ENCODE peak calls at places on chromosome 21, in nine cellular contexts. V is mesothelial cell of epicardium, Q is AG09319, P is fibroblast of pulmonary artery, F is GM06990, M is lower leg skin, T is IMR-90, C is psoas muscle, J is left ventricle myocardium inferior. U is an unnamed sample.

GRCh38 chr21:33578959-33579542 is 9.4 kb downstream of the DONSON start:
- DNase-seq in V (no peak), Q (peak), P (peak), F (no peak), M (no peak), T (peak), C (no peak), J (no peak), U (no peak)

GRCh38 chr21:37848721-37849490 is 67.4 kb downstream of the KCNJ6 start:
- DNase-seq in V (no peak), Q (no peak), P (peak), F (no peak), M (no peak), T (no peak), C (no peak), J (no peak), U (no peak)

GRCh38 chr21:10463156-10463555 is 58.2 kb upstream of the TPTE start:
- DNase-seq in V (no peak), Q (no peak), P (no peak), F (no peak), M (no peak), T (no peak), C (no peak), J (no peak), U (no peak)

GRCh38 chr21:32233055-32233546 is 45.7 kb downstream of the MIS18A start:
- DNase-seq in V (no peak), Q (no peak), P (no peak), F (no peak), M (no peak), T (peak), C (no peak), J (no peak), U (no peak)

GRCh38 chr21:27464643-27465042 is 497.8 kb upstream of the ADAMTS5 start:
- DNase-seq in V (no peak), Q (no peak), P (no peak), F (no peak), M (no peak), T (no peak), C (no peak), J (no peak), U (no peak)

GRCh38 chr21:29130234-29130993 is at the start of gene MAP3K7CL:
- DNase-seq in V (no peak), Q (peak), P (peak), F (no peak), M (peak), T (peak), C (peak), J (peak), U (no peak)

GRCh38 chr21:15224346-15225086 is 159.7 kb upstream of the NRIP1 start:
- DNase-seq in V (no peak), Q (peak), P (peak), F (no peak), M (no peak), T (peak), C (no peak), J (no peak), U (no peak)

GRCh38 chr21:45981154-45981606 is 390 bp upstream of the COL6A1 start:
- DNase-seq in V (peak), Q (peak), P (peak), F (peak), M (peak), T (peak), C (peak), J (peak), U (peak)

GRCh38 chr21:38286739-38287426 is 30.1 kb downstream of the KCNJ15 start:
- DNase-seq in V (no peak), Q (no peak), P (no peak), F (no peak), M (no peak), T (no peak), C (no peak), J (no peak), U (no peak)

GRCh38 chr21:38440746-38441145 is 57.5 kb downstream of the ERG start:
- DNase-seq in V (no peak), Q (no peak), P (peak), F (no peak), M (no peak), T (peak), C (no peak), J (no peak), U (no peak)

GRCh38 chr21:15367061-15367626 is 302.3 kb upstream of the NRIP1 start:
- DNase-seq in V (no peak), Q (no peak), P (no peak), F (no peak), M (no peak), T (no peak), C (no peak), J (no peak), U (no peak)

GRCh38 chr21:29221259-29221744 is 77.4 kb upstream of the BACH1 start:
- DNase-seq in V (no peak), Q (no peak), P (peak), F (no peak), M (no peak), T (peak), C (no peak), J (no peak), U (no peak)

GRCh38 chr21:25639922-25640670 is 1.0 kb downstream of the JAM2 start:
- DNase-seq in V (peak), Q (no peak), P (no peak), F (no peak), M (no peak), T (no peak), C (peak), J (peak), U (peak)

GRCh38 chr21:25872271-25872670 is 137.5 kb downstream of the GABPA start:
- DNase-seq in V (no peak), Q (no peak), P (no peak), F (no peak), M (no peak), T (no peak), C (no peak), J (no peak), U (no peak)

GRCh38 chr21:46080171-46081021 is 17.5 kb upstream of the COL6A2 start:
- DNase-seq in V (no peak), Q (no peak), P (no peak), F (no peak), M (peak), T (no peak), C (peak), J (peak), U (peak)

DNA sequence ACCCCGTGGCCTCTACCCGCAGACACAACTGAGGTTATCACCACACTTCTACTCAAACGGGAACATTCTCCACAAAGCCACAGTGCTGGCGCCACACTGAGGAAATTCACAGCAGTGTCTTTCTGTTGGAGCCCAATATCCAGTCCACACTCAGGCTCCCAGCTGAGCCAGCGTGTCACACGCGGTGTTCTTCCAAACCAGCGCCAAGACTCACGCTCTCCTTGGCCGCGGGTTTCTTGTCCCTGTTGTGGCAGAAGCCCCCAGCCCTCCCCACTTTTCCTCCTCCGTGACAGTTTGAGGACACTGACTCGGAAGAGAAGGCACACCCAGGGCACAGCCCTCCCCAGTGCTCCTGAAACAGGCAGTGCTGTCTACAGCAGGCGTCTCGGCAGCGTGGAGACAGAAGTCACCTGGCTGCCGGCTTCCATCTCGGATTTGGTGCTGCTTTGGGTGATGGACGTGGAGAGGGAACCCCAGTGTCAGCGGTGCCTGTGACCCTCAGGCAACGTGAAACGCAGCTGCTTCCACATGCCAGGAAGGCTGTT is 35.4 kb upstream of the AGPAT3 start:
- DNase-seq in V (no peak), Q (no peak), P (no peak), F (no peak), M (no peak), T (no peak), C (no peak), J (no peak), U (no peak)
- TF ChIP-seq CTCF in V (no peak), Q (no peak), P (no peak), F (peak), M (no peak), T (peak), C (no peak), J (no peak), U (no peak)

GRCh38 chr21:42623684-42624083 is 29.7 kb upstream of the PDE9A start:
- DNase-seq in V (no peak), Q (no peak), P (no peak), F (no peak), M (peak), T (no peak), C (no peak), J (no peak), U (no peak)

GRCh38 chr21:42624936-42625335 is 28.5 kb upstream of the PDE9A start:
- DNase-seq in V (no peak), Q (no peak), P (no peak), F (no peak), M (peak), T (no peak), C (no peak), J (no peak), U (no peak)

GRCh38 chr21:42627527-42628289 is 25.7 kb upstream of the PDE9A start:
- DNase-seq in V (no peak), Q (no peak), P (no peak), F (no peak), M (peak), T (no peak), C (no peak), J (peak), U (no peak)

GRCh38 chr21:42624095-42624830 is 29.2 kb upstream of the PDE9A start:
- DNase-seq in V (no peak), Q (no peak), P (no peak), F (no peak), M (peak), T (no peak), C (no peak), J (no peak), U (no peak)

DNA sequence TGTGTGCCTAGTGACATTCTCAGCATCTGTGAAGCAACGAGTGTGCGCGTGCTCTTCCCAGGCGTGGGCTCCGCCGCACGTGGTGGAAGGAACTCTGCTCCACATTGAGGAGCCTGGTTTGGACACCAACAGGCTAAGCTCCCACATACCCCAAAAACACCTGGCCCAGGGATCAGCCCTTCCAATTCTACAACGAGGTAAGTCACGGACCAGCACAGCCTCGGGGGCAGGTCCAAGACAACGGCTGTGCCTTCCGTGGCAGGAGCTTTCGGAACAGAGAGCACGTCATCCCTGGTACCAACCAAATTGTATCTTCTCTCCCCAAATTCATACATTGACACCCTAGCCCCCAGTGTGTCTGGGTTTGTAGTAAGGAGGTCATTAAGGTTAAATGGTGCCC is 27.2 kb upstream of the PDE9A start:
- DNase-seq in V (no peak), Q (no peak), P (no peak), F (no peak), M (peak), T (no peak), C (no peak), J (no peak), U (no peak)
- TF ChIP-seq CTCF in V (no peak), Q (no peak), P (no peak), F (no peak), M (no peak), T (no peak), C (no peak), J (no peak), U (no peak)

GRCh38 chr21:41768371-41769042 is 1.7 kb upstream of the RIPK4 start:
- DNase-seq in V (no peak), Q (no peak), P (peak), F (no peak), M (peak), T (peak), C (no peak), J (no peak), U (peak)
- TF ChIP-seq CTCF in V (no peak), Q (peak), P (peak), F (peak), M (no peak), T (peak), C (no peak), J (no peak), U (no peak)

DNA sequence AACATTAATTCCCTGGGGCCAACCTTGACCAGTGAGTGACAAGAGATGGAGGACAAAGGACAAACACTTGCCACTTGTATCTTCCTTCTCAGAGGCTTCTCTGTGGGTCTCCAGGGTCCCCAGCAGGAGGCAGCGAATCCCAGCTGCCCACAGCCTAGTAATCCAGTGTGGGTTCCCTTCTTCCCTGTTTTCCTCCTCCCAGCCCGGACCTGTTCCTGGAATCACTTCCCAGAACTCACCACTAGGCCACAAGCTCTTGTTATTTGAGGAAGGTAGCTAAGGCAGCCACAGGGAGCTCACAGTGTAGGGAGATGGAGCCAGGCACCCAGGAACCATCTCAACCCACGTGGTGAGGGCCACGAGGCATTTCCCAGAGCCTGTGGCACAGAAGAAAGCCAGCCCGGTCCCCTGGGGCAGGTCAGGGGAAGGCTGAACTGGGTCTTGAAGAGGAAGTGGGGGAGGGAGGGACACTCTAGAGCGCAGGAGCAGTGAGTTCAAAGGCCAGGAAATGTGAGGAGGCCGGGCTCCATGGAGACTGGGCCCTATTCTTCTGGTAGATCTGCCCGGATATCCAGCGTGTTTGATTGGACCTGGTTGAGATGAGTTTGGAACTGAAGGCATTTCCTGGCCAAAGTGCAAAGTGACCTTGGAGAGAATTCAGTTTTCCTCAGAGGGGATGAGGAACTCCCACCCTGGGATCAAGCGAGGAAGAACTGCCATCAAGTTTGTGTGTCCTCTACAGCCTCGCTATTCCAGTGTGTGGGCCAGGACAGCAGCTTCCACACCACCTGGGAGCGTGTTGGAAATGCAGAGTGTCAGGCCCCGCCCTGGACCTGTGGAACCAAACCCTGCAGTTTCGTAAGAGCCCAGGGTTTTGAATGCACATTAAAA is 20.3 kb upstream of the C2CD2 start:
- DNase-seq in V (peak), Q (no peak), P (peak), F (peak), M (no peak), T (peak), C (peak), J (peak), U (peak)
- TF ChIP-seq CTCF in V (no peak), Q (no peak), P (peak), F (peak), M (no peak), T (peak), C (no peak), J (no peak), U (no peak)

GRCh38 chr21:44801468-44802395 is at the start of gene UBE2G2:
- DNase-seq in V (peak), Q (no peak), P (peak), F (peak), M (peak), T (peak), C (peak), J (peak), U (peak)

GRCh38 chr21:44802396-44803153 is 955 bp upstream of the UBE2G2 start:
- DNase-seq in V (no peak), Q (no peak), P (no peak), F (no peak), M (no peak), T (no peak), C (no peak), J (no peak), U (no peak)

GRCh38 chr21:44803651-44804050 is 2.0 kb upstream of the UBE2G2 start:
- DNase-seq in V (no peak), Q (no peak), P (no peak), F (no peak), M (no peak), T (no peak), C (no peak), J (no peak), U (no peak)

GRCh38 chr21:44800103-44800502 is 1.5 kb downstream of the UBE2G2 start:
- DNase-seq in V (no peak), Q (no peak), P (peak), F (no peak), M (no peak), T (peak), C (no peak), J (no peak), U (no peak)

GRCh38 chr21:44800971-44801467 is 601 bp downstream of the UBE2G2 start:
- DNase-seq in V (no peak), Q (no peak), P (peak), F (no peak), M (no peak), T (peak), C (no peak), J (no peak), U (peak)
- TF ChIP-seq CTCF in V (no peak), Q (peak), P (peak), F (peak), M (no peak), T (peak), C (peak), J (peak), U (peak)

U was measured in GM13976.